ENCODE peak calls at places on chromosomes 1 and 21, in eight cellular contexts. N, J, L, H, E, M, X and G are unnamed samples.

GRCh38 chr1:81407463-81407862 is 393.3 kb upstream of the ADGRL2 start:
- DNase-seq in N (no peak), J (no peak), L (no peak), H (no peak), E (no peak), M (no peak), X (no peak), G (no peak)

GRCh38 chr1:226001852-226002666 is 2.9 kb upstream of the SDE2 start:
- DNase-seq in N (peak; percentile 13), J (peak; percentile 46), L (no peak), H (peak; percentile 51), E (peak; percentile 65), M (no peak), X (peak; percentile 70), G (peak; percentile 29)

GRCh38 chr21:44854664-44855446 is 18.6 kb downstream of the PTTG1IP start:
- DNase-seq in N (no peak), J (no peak), L (no peak), H (no peak), E (no peak), M (no peak), X (no peak), G (no peak)

GRCh38 chr1:240683576-240683975 is 71.6 kb upstream of the GREM2 start:
- DNase-seq in N (no peak), J (no peak), L (no peak), H (no peak), E (no peak), M (no peak), X (no peak), G (no peak)

GRCh38 chr1:241130881-241131280 is 226.1 kb downstream of the RGS7 start:
- DNase-seq in N (no peak), J (no peak), L (no peak), H (no peak), E (no peak), M (no peak), X (no peak), G (no peak)

GRCh38 chr21:20045197-20045596 is 953.0 kb upstream of the NCAM2 start:
- DNase-seq in N (no peak), J (no peak), L (no peak), H (no peak), E (no peak), M (no peak), X (no peak), G (no peak)

GRCh38 chr1:17914987-17915386 is 159.9 kb downstream of the ACTL8 start:
- DNase-seq in N (no peak), J (no peak), L (no peak), H (no peak), E (no peak), M (peak; percentile 42), X (no peak), G (no peak)

GRCh38 chr1:147723691-147724323 is 36.6 kb downstream of the GJA5 start:
- DNase-seq in N (peak; percentile 60), J (peak; percentile 72), L (peak; percentile 39), H (no peak), E (no peak), M (peak; percentile 92), X (no peak), G (peak; percentile 36)

GRCh38 chr1:214898154-214898553 is 184.4 kb upstream of the KCNK2 start:
- DNase-seq in N (no peak), J (no peak), L (no peak), H (no peak), E (no peak), M (no peak), X (no peak), G (no peak)

GRCh38 chr1:87595384-87595781 is 266.7 kb downstream of the LMO4 start:
- DNase-seq in N (no peak), J (no peak), L (no peak), H (no peak), E (no peak), M (no peak), X (no peak), G (no peak)

GRCh38 chr21:28883931-28884330 is 108.7 kb downstream of the LTN1 start:
- DNase-seq in N (no peak), J (no peak), L (no peak), H (no peak), E (no peak), M (no peak), X (no peak), G (no peak)

GRCh38 chr1:155006601-155007101 is 4.0 kb downstream of the ZBTB7B start:
- DNase-seq in N (peak; percentile 63), J (no peak), L (no peak), H (peak; percentile 30), E (no peak), M (no peak), X (peak; percentile 47), G (no peak)

GRCh38 chr1:24500448-24501048 is 2.1 kb upstream of the RCAN3 start:
- DNase-seq in N (no peak), J (no peak), L (no peak), H (no peak), E (no peak), M (no peak), X (no peak), G (no peak)

GRCh38 chr1:205676002-205676401 is 4.3 kb downstream of the SLC45A3 start:
- DNase-seq in N (no peak), J (no peak), L (no peak), H (no peak), E (no peak), M (peak; percentile 36), X (peak; percentile 53), G (no peak)

GRCh38 chr1:198751741-198752140 is 112.9 kb downstream of the PTPRC start:
- DNase-seq in N (no peak), J (no peak), L (no peak), H (no peak), E (no peak), M (no peak), X (no peak), G (no peak)

GRCh38 chr1:36279110-36279788 is 26.9 kb upstream of the SH3D21 start:
- DNase-seq in N (no peak), J (peak; percentile 45), L (no peak), H (no peak), E (no peak), M (no peak), X (no peak), G (no peak)

GRCh38 chr1:115440733-115441132 is 102.7 kb upstream of the NGF start:
- DNase-seq in N (peak; percentile 43), J (no peak), L (no peak), H (no peak), E (no peak), M (no peak), X (no peak), G (no peak)

GRCh38 chr1:210739627-210740026 is 394.3 kb downstream of the KCNH1 start:
- DNase-seq in N (no peak), J (peak; percentile 37), L (no peak), H (no peak), E (no peak), M (peak; percentile 63), X (no peak), G (no peak)

GRCh38 chr1:13619909-13620308 is 36.3 kb downstream of the PDPN start:
- DNase-seq in N (no peak), J (peak; percentile 89), L (no peak), H (no peak), E (no peak), M (no peak), X (peak; percentile 28), G (no peak)

GRCh38 chr21:44836666-44837471 is 19.0 kb upstream of the SUMO3 start:
- DNase-seq in N (peak; percentile 56), J (no peak), L (peak; percentile 64), H (no peak), E (no peak), M (peak; percentile 72), X (no peak), G (no peak)

GRCh38 chr1:53398091-53398490 is 61.1 kb upstream of the DMRTB1 start:
- DNase-seq in N (no peak), J (no peak), L (no peak), H (no peak), E (no peak), M (peak; percentile 33), X (no peak), G (no peak)